ENCODE peak calls at places on chromosome X, in four cellular contexts. One of them, this sample, is unnamed.

GRCh38 chrX:65127804-65128203 is 151.6 kb upstream of the ZC4H2 start:
- DNase-seq in EH: no peak
- DNase-seq in stimulated activated CD4-positive, alpha-beta T cell treated with anti-CD3 and anti-CD28 coated beads, Interleukin-4, amount 100 ng/mL, for 48 hours: no peak
- DNase-seq in activated T-cell treated with anti-CD3 and anti-CD28 coated beads, Interleukin-2, amount 50 U/mL, for 48 hours: no peak
- DNase-seq in this sample: no peak

GRCh38 chrX:53441531-53442321 is 7.6 kb upstream of the HSD17B10 start:
- DNase-seq in EH: peak; percentile 78
- DNase-seq in stimulated activated CD4-positive, alpha-beta T cell treated with anti-CD3 and anti-CD28 coated beads, Interleukin-4, amount 100 ng/mL, for 48 hours: peak; percentile 71
- DNase-seq in activated T-cell treated with anti-CD3 and anti-CD28 coated beads, Interleukin-2, amount 50 U/mL, for 48 hours: peak; percentile 80
- DNase-seq in this sample: peak; percentile 70

GRCh38 chrX:103918050-103918449 is 44.4 kb upstream of the TMSB15B start:
- DNase-seq in EH: peak; percentile 73
- DNase-seq in stimulated activated CD4-positive, alpha-beta T cell treated with anti-CD3 and anti-CD28 coated beads, Interleukin-4, amount 100 ng/mL, for 48 hours: peak; percentile 37
- DNase-seq in activated T-cell treated with anti-CD3 and anti-CD28 coated beads, Interleukin-2, amount 50 U/mL, for 48 hours: peak; percentile 58
- DNase-seq in this sample: peak; percentile 6

GRCh38 chrX:14591976-14592375 is 62.6 kb downstream of the GLRA2 start:
- DNase-seq in EH: peak; percentile 53
- DNase-seq in stimulated activated CD4-positive, alpha-beta T cell treated with anti-CD3 and anti-CD28 coated beads, Interleukin-4, amount 100 ng/mL, for 48 hours: no peak
- DNase-seq in activated T-cell treated with anti-CD3 and anti-CD28 coated beads, Interleukin-2, amount 50 U/mL, for 48 hours: no peak
- DNase-seq in this sample: no peak

GRCh38 chrX:41781500-41781899 is 57.5 kb downstream of the GPR82 start:
- DNase-seq in EH: peak; percentile 32
- DNase-seq in stimulated activated CD4-positive, alpha-beta T cell treated with anti-CD3 and anti-CD28 coated beads, Interleukin-4, amount 100 ng/mL, for 48 hours: no peak
- DNase-seq in activated T-cell treated with anti-CD3 and anti-CD28 coated beads, Interleukin-2, amount 50 U/mL, for 48 hours: no peak
- DNase-seq in this sample: no peak

GRCh38 chrX:120647127-120647526 is 17.3 kb upstream of the C1GALT1C1 start:
- DNase-seq in EH: peak; percentile 13
- DNase-seq in stimulated activated CD4-positive, alpha-beta T cell treated with anti-CD3 and anti-CD28 coated beads, Interleukin-4, amount 100 ng/mL, for 48 hours: no peak
- DNase-seq in activated T-cell treated with anti-CD3 and anti-CD28 coated beads, Interleukin-2, amount 50 U/mL, for 48 hours: no peak
- DNase-seq in this sample: no peak

GRCh38 chrX:151359341-151359740 is 37.7 kb upstream of the VMA21 start:
- DNase-seq in EH: no peak
- DNase-seq in stimulated activated CD4-positive, alpha-beta T cell treated with anti-CD3 and anti-CD28 coated beads, Interleukin-4, amount 100 ng/mL, for 48 hours: no peak
- DNase-seq in activated T-cell treated with anti-CD3 and anti-CD28 coated beads, Interleukin-2, amount 50 U/mL, for 48 hours: no peak
- DNase-seq in this sample: no peak

GRCh38 chrX:24341795-24342194 is 18.6 kb upstream of the SUPT20HL1 start:
- DNase-seq in EH: peak; percentile 92
- DNase-seq in stimulated activated CD4-positive, alpha-beta T cell treated with anti-CD3 and anti-CD28 coated beads, Interleukin-4, amount 100 ng/mL, for 48 hours: no peak
- DNase-seq in activated T-cell treated with anti-CD3 and anti-CD28 coated beads, Interleukin-2, amount 50 U/mL, for 48 hours: no peak
- DNase-seq in this sample: no peak

GRCh38 chrX:155880586-155881157 is 473 bp upstream of the VAMP7 start:
- DNase-seq in EH: no peak
- DNase-seq in stimulated activated CD4-positive, alpha-beta T cell treated with anti-CD3 and anti-CD28 coated beads, Interleukin-4, amount 100 ng/mL, for 48 hours: no peak
- DNase-seq in activated T-cell treated with anti-CD3 and anti-CD28 coated beads, Interleukin-2, amount 50 U/mL, for 48 hours: no peak
- DNase-seq in this sample: no peak

GRCh38 chrX:10833299-10834169 is 213.1 kb upstream of the MID1 start:
- DNase-seq in EH: peak; percentile 29
- DNase-seq in stimulated activated CD4-positive, alpha-beta T cell treated with anti-CD3 and anti-CD28 coated beads, Interleukin-4, amount 100 ng/mL, for 48 hours: no peak
- DNase-seq in activated T-cell treated with anti-CD3 and anti-CD28 coated beads, Interleukin-2, amount 50 U/mL, for 48 hours: no peak
- DNase-seq in this sample: no peak

GRCh38 chrX:107206697-107207065 is 270 bp downstream of the DNAAF6 start:
- DNase-seq in EH: no peak
- DNase-seq in stimulated activated CD4-positive, alpha-beta T cell treated with anti-CD3 and anti-CD28 coated beads, Interleukin-4, amount 100 ng/mL, for 48 hours: no peak
- DNase-seq in activated T-cell treated with anti-CD3 and anti-CD28 coated beads, Interleukin-2, amount 50 U/mL, for 48 hours: no peak
- DNase-seq in this sample: no peak

GRCh38 chrX:25206761-25207160 is 191.0 kb upstream of the ARX start:
- DNase-seq in EH: peak; percentile 5
- DNase-seq in stimulated activated CD4-positive, alpha-beta T cell treated with anti-CD3 and anti-CD28 coated beads, Interleukin-4, amount 100 ng/mL, for 48 hours: no peak
- DNase-seq in activated T-cell treated with anti-CD3 and anti-CD28 coated beads, Interleukin-2, amount 50 U/mL, for 48 hours: no peak
- DNase-seq in this sample: no peak

GRCh38 chrX:104641176-104641575 is 75.2 kb downstream of the IL1RAPL2 start:
- DNase-seq in EH: no peak
- DNase-seq in stimulated activated CD4-positive, alpha-beta T cell treated with anti-CD3 and anti-CD28 coated beads, Interleukin-4, amount 100 ng/mL, for 48 hours: no peak
- DNase-seq in activated T-cell treated with anti-CD3 and anti-CD28 coated beads, Interleukin-2, amount 50 U/mL, for 48 hours: no peak
- DNase-seq in this sample: no peak

GRCh38 chrX:24253030-24253429 is 60.8 kb downstream of the SUPT20HL2 start:
- DNase-seq in EH: no peak
- DNase-seq in stimulated activated CD4-positive, alpha-beta T cell treated with anti-CD3 and anti-CD28 coated beads, Interleukin-4, amount 100 ng/mL, for 48 hours: no peak
- DNase-seq in activated T-cell treated with anti-CD3 and anti-CD28 coated beads, Interleukin-2, amount 50 U/mL, for 48 hours: no peak
- DNase-seq in this sample: no peak

GRCh38 chrX:63349307-63349706 is 1.8 kb downstream of the SPIN4 start:
- DNase-seq in EH: no peak
- DNase-seq in stimulated activated CD4-positive, alpha-beta T cell treated with anti-CD3 and anti-CD28 coated beads, Interleukin-4, amount 100 ng/mL, for 48 hours: no peak
- DNase-seq in activated T-cell treated with anti-CD3 and anti-CD28 coated beads, Interleukin-2, amount 50 U/mL, for 48 hours: no peak
- DNase-seq in this sample: no peak

GRCh38 chrX:41164469-41164868 is 79.2 kb downstream of the USP9X start:
- DNase-seq in EH: no peak
- DNase-seq in stimulated activated CD4-positive, alpha-beta T cell treated with anti-CD3 and anti-CD28 coated beads, Interleukin-4, amount 100 ng/mL, for 48 hours: no peak
- DNase-seq in activated T-cell treated with anti-CD3 and anti-CD28 coated beads, Interleukin-2, amount 50 U/mL, for 48 hours: no peak
- DNase-seq in this sample: no peak

GRCh38 chrX:13747836-13748235 is 13.3 kb downstream of the OFD1 start:
- DNase-seq in EH: peak; percentile 65
- DNase-seq in stimulated activated CD4-positive, alpha-beta T cell treated with anti-CD3 and anti-CD28 coated beads, Interleukin-4, amount 100 ng/mL, for 48 hours: no peak
- DNase-seq in activated T-cell treated with anti-CD3 and anti-CD28 coated beads, Interleukin-2, amount 50 U/mL, for 48 hours: no peak
- DNase-seq in this sample: no peak

GRCh38 chrX:13666836-13667235 is 13.9 kb downstream of the TCEANC start:
- DNase-seq in EH: no peak
- DNase-seq in stimulated activated CD4-positive, alpha-beta T cell treated with anti-CD3 and anti-CD28 coated beads, Interleukin-4, amount 100 ng/mL, for 48 hours: no peak
- DNase-seq in activated T-cell treated with anti-CD3 and anti-CD28 coated beads, Interleukin-2, amount 50 U/mL, for 48 hours: no peak
- DNase-seq in this sample: no peak

GRCh38 chrX:30673405-30673804 is 20.2 kb downstream of the GK start:
- DNase-seq in EH: no peak
- DNase-seq in stimulated activated CD4-positive, alpha-beta T cell treated with anti-CD3 and anti-CD28 coated beads, Interleukin-4, amount 100 ng/mL, for 48 hours: no peak
- DNase-seq in activated T-cell treated with anti-CD3 and anti-CD28 coated beads, Interleukin-2, amount 50 U/mL, for 48 hours: no peak
- DNase-seq in this sample: no peak

GRCh38 chrX:127317159-127317558 is 497.6 kb downstream of the PRR32 start:
- DNase-seq in EH: no peak
- DNase-seq in stimulated activated CD4-positive, alpha-beta T cell treated with anti-CD3 and anti-CD28 coated beads, Interleukin-4, amount 100 ng/mL, for 48 hours: no peak
- DNase-seq in activated T-cell treated with anti-CD3 and anti-CD28 coated beads, Interleukin-2, amount 50 U/mL, for 48 hours: no peak
- DNase-seq in this sample: no peak

GRCh38 chrX:107562482-107562881 is 65.8 kb upstream of the PRPS1 start:
- DNase-seq in EH: peak; percentile 90
- DNase-seq in stimulated activated CD4-positive, alpha-beta T cell treated with anti-CD3 and anti-CD28 coated beads, Interleukin-4, amount 100 ng/mL, for 48 hours: no peak
- DNase-seq in activated T-cell treated with anti-CD3 and anti-CD28 coated beads, Interleukin-2, amount 50 U/mL, for 48 hours: no peak
- DNase-seq in this sample: no peak

GRCh38 chrX:44906542-44906941 is 33.6 kb downstream of the KDM6A start:
- DNase-seq in EH: no peak
- DNase-seq in stimulated activated CD4-positive, alpha-beta T cell treated with anti-CD3 and anti-CD28 coated beads, Interleukin-4, amount 100 ng/mL, for 48 hours: no peak
- DNase-seq in activated T-cell treated with anti-CD3 and anti-CD28 coated beads, Interleukin-2, amount 50 U/mL, for 48 hours: no peak
- DNase-seq in this sample: no peak

GRCh38 chrX:34559325-34559724 is 97.8 kb downstream of the TMEM47 start:
- DNase-seq in EH: peak; percentile 34
- DNase-seq in stimulated activated CD4-positive, alpha-beta T cell treated with anti-CD3 and anti-CD28 coated beads, Interleukin-4, amount 100 ng/mL, for 48 hours: no peak
- DNase-seq in activated T-cell treated with anti-CD3 and anti-CD28 coated beads, Interleukin-2, amount 50 U/mL, for 48 hours: no peak
- DNase-seq in this sample: no peak

GRCh38 chrX:73765776-73766465 is 202.9 kb downstream of the CHIC1 start:
- DNase-seq in EH: no peak
- DNase-seq in stimulated activated CD4-positive, alpha-beta T cell treated with anti-CD3 and anti-CD28 coated beads, Interleukin-4, amount 100 ng/mL, for 48 hours: no peak
- DNase-seq in activated T-cell treated with anti-CD3 and anti-CD28 coated beads, Interleukin-2, amount 50 U/mL, for 48 hours: no peak
- DNase-seq in this sample: no peak

GRCh38 chrX:40145001-40145631 is 47.4 kb upstream of the BCOR start:
- DNase-seq in EH: peak; percentile 22
- DNase-seq in stimulated activated CD4-positive, alpha-beta T cell treated with anti-CD3 and anti-CD28 coated beads, Interleukin-4, amount 100 ng/mL, for 48 hours: no peak
- DNase-seq in activated T-cell treated with anti-CD3 and anti-CD28 coated beads, Interleukin-2, amount 50 U/mL, for 48 hours: no peak
- DNase-seq in this sample: no peak

GRCh38 chrX:136157187-136157586 is 9.9 kb downstream of the FHL1 start:
- DNase-seq in EH: no peak
- DNase-seq in stimulated activated CD4-positive, alpha-beta T cell treated with anti-CD3 and anti-CD28 coated beads, Interleukin-4, amount 100 ng/mL, for 48 hours: no peak
- DNase-seq in activated T-cell treated with anti-CD3 and anti-CD28 coated beads, Interleukin-2, amount 50 U/mL, for 48 hours: no peak
- DNase-seq in this sample: no peak

GRCh38 chrX:99394450-99394849 is 1015.6 kb downstream of the PCDH19 start:
- DNase-seq in EH: no peak
- DNase-seq in stimulated activated CD4-positive, alpha-beta T cell treated with anti-CD3 and anti-CD28 coated beads, Interleukin-4, amount 100 ng/mL, for 48 hours: no peak
- DNase-seq in activated T-cell treated with anti-CD3 and anti-CD28 coated beads, Interleukin-2, amount 50 U/mL, for 48 hours: no peak
- DNase-seq in this sample: no peak

GRCh38 chrX:48573690-48574269 is 504 bp upstream of the RBM3 start:
- DNase-seq in EH: no peak
- DNase-seq in stimulated activated CD4-positive, alpha-beta T cell treated with anti-CD3 and anti-CD28 coated beads, Interleukin-4, amount 100 ng/mL, for 48 hours: no peak
- DNase-seq in activated T-cell treated with anti-CD3 and anti-CD28 coated beads, Interleukin-2, amount 50 U/mL, for 48 hours: peak; percentile 41
- DNase-seq in this sample: no peak

GRCh38 chrX:153702350-153703035 is 14.8 kb downstream of the SLC6A8 start:
- DNase-seq in EH: no peak
- DNase-seq in stimulated activated CD4-positive, alpha-beta T cell treated with anti-CD3 and anti-CD28 coated beads, Interleukin-4, amount 100 ng/mL, for 48 hours: no peak
- DNase-seq in activated T-cell treated with anti-CD3 and anti-CD28 coated beads, Interleukin-2, amount 50 U/mL, for 48 hours: no peak
- DNase-seq in this sample: no peak

GRCh38 chrX:123454712-123455431 is 270.8 kb downstream of the GRIA3 start:
- DNase-seq in EH: peak; percentile 14
- DNase-seq in stimulated activated CD4-positive, alpha-beta T cell treated with anti-CD3 and anti-CD28 coated beads, Interleukin-4, amount 100 ng/mL, for 48 hours: no peak
- DNase-seq in activated T-cell treated with anti-CD3 and anti-CD28 coated beads, Interleukin-2, amount 50 U/mL, for 48 hours: no peak
- DNase-seq in this sample: no peak

GRCh38 chrX:85544609-85545008 is 165.1 kb upstream of the POF1B start:
- DNase-seq in EH: no peak
- DNase-seq in stimulated activated CD4-positive, alpha-beta T cell treated with anti-CD3 and anti-CD28 coated beads, Interleukin-4, amount 100 ng/mL, for 48 hours: no peak
- DNase-seq in activated T-cell treated with anti-CD3 and anti-CD28 coated beads, Interleukin-2, amount 50 U/mL, for 48 hours: no peak
- DNase-seq in this sample: no peak

GRCh38 chrX:106952988-106953387 is 32.8 kb downstream of the CLDN2 start:
- DNase-seq in EH: peak; percentile 20
- DNase-seq in stimulated activated CD4-positive, alpha-beta T cell treated with anti-CD3 and anti-CD28 coated beads, Interleukin-4, amount 100 ng/mL, for 48 hours: no peak
- DNase-seq in activated T-cell treated with anti-CD3 and anti-CD28 coated beads, Interleukin-2, amount 50 U/mL, for 48 hours: no peak
- DNase-seq in this sample: no peak

GRCh38 chrX:48957477-48957826 is at the start of gene OTUD5:
- DNase-seq in EH: no peak
- DNase-seq in stimulated activated CD4-positive, alpha-beta T cell treated with anti-CD3 and anti-CD28 coated beads, Interleukin-4, amount 100 ng/mL, for 48 hours: peak; percentile 65
- DNase-seq in activated T-cell treated with anti-CD3 and anti-CD28 coated beads, Interleukin-2, amount 50 U/mL, for 48 hours: peak; percentile 78
- DNase-seq in this sample: peak; percentile 67

GRCh38 chrX:41863343-41864203 is 59.8 kb downstream of the CASK start:
- DNase-seq in EH: no peak
- DNase-seq in stimulated activated CD4-positive, alpha-beta T cell treated with anti-CD3 and anti-CD28 coated beads, Interleukin-4, amount 100 ng/mL, for 48 hours: no peak
- DNase-seq in activated T-cell treated with anti-CD3 and anti-CD28 coated beads, Interleukin-2, amount 50 U/mL, for 48 hours: no peak
- DNase-seq in this sample: no peak

GRCh38 chrX:11793734-11794133 is 35.7 kb downstream of the MSL3 start:
- DNase-seq in EH: no peak
- DNase-seq in stimulated activated CD4-positive, alpha-beta T cell treated with anti-CD3 and anti-CD28 coated beads, Interleukin-4, amount 100 ng/mL, for 48 hours: no peak
- DNase-seq in activated T-cell treated with anti-CD3 and anti-CD28 coated beads, Interleukin-2, amount 50 U/mL, for 48 hours: no peak
- DNase-seq in this sample: no peak

GRCh38 chrX:131262738-131263679 is 26.1 kb downstream of the IGSF1 start:
- DNase-seq in EH: no peak
- DNase-seq in stimulated activated CD4-positive, alpha-beta T cell treated with anti-CD3 and anti-CD28 coated beads, Interleukin-4, amount 100 ng/mL, for 48 hours: no peak
- DNase-seq in activated T-cell treated with anti-CD3 and anti-CD28 coated beads, Interleukin-2, amount 50 U/mL, for 48 hours: peak; percentile 56
- DNase-seq in this sample: peak; percentile 1

GRCh38 chrX:110311437-110312230 is 6.3 kb downstream of the AMMECR1 start:
- DNase-seq in EH: no peak
- DNase-seq in stimulated activated CD4-positive, alpha-beta T cell treated with anti-CD3 and anti-CD28 coated beads, Interleukin-4, amount 100 ng/mL, for 48 hours: no peak
- DNase-seq in activated T-cell treated with anti-CD3 and anti-CD28 coated beads, Interleukin-2, amount 50 U/mL, for 48 hours: no peak
- DNase-seq in this sample: no peak

GRCh38 chrX:103376979-103377324 is 614 bp downstream of the BEX3 start:
- DNase-seq in EH: peak; percentile 44
- DNase-seq in stimulated activated CD4-positive, alpha-beta T cell treated with anti-CD3 and anti-CD28 coated beads, Interleukin-4, amount 100 ng/mL, for 48 hours: no peak
- DNase-seq in activated T-cell treated with anti-CD3 and anti-CD28 coated beads, Interleukin-2, amount 50 U/mL, for 48 hours: no peak
- DNase-seq in this sample: no peak

GRCh38 chrX:1274786-1275185 is 6.2 kb downstream of the CSF2RA start:
- DNase-seq in EH: no peak
- DNase-seq in stimulated activated CD4-positive, alpha-beta T cell treated with anti-CD3 and anti-CD28 coated beads, Interleukin-4, amount 100 ng/mL, for 48 hours: no peak
- DNase-seq in activated T-cell treated with anti-CD3 and anti-CD28 coated beads, Interleukin-2, amount 50 U/mL, for 48 hours: no peak
- DNase-seq in this sample: no peak

GRCh38 chrX:112760697-112761096 is 79.9 kb downstream of the AMOT start:
- DNase-seq in EH: no peak
- DNase-seq in stimulated activated CD4-positive, alpha-beta T cell treated with anti-CD3 and anti-CD28 coated beads, Interleukin-4, amount 100 ng/mL, for 48 hours: no peak
- DNase-seq in activated T-cell treated with anti-CD3 and anti-CD28 coated beads, Interleukin-2, amount 50 U/mL, for 48 hours: no peak
- DNase-seq in this sample: no peak